ENCODE peak calls at places on chromosomes 2 and 18, in seven cellular contexts. T is left ventricle myocardium inferior, C is right lobe of liver, I is heart left ventricle, E is thoracic aorta, G is AG04450, B is HCT116. Z is an unnamed sample.

GRCh38 chr2:8151888-8152287 is 530.0 kb upstream of the ID2 start:
- DNase-seq in I (no peak), C (no peak), T (no peak), E (no peak), G (no peak), B (no peak), Z (no peak)

GRCh38 chr2:237448171-237448570 is 34.2 kb upstream of the COL6A3 start:
- DNase-seq in E (no peak), C (no peak), G (no peak), T (no peak), I (no peak), B (no peak), Z (no peak)

GRCh38 chr2:44295113-44295512 is 19.8 kb downstream of the SLC3A1 start:
- DNase-seq in C (peak), T (no peak), E (no peak), B (no peak), G (no peak), I (no peak), Z (no peak)

GRCh38 chr2:71927757-71928715 is 219.6 kb downstream of the CYP26B1 start:
- DNase-seq in I (no peak), E (no peak), C (no peak), T (no peak), G (no peak), B (no peak), Z (no peak)

GRCh38 chr2:174510583-174511189 is 23.9 kb upstream of the GPR155 start:
- DNase-seq in I (no peak), G (no peak), C (no peak), B (peak), T (no peak), E (no peak), Z (no peak)

GRCh38 chr18:31424383-31424988 is 23.1 kb upstream of the DSG3 start:
- DNase-seq in G (no peak), I (no peak), E (no peak), T (no peak), C (no peak), B (peak), Z (no peak)

GRCh38 chr2:232321156-232321816 is 57.3 kb upstream of the ALPP start:
- DNase-seq in G (no peak), C (no peak), I (no peak), T (peak), B (no peak), E (no peak), Z (peak)

GRCh38 chr2:117936871-117937428 is 76.9 kb downstream of the CCDC93 start:
- DNase-seq in B (no peak), E (no peak), G (no peak), T (peak), C (no peak), I (no peak), Z (no peak)

GRCh38 chr2:46412010-46412409 is 67.4 kb upstream of the TMEM247 start:
- DNase-seq in B (no peak), C (no peak), E (no peak), T (no peak), G (no peak), I (no peak), Z (no peak)
- H3K27ac ChIP-seq in B (no peak), C (no peak), E (no peak), T (no peak), G (no peak), I (no peak), Z (no peak)

GRCh38 chr2:61436092-61436491 is 34.8 kb downstream of the USP34 start:
- DNase-seq in I (no peak), B (no peak), C (no peak), E (no peak), G (no peak), T (no peak), Z (no peak)

GRCh38 chr2:61433606-61434005 is 37.3 kb downstream of the USP34 start:
- DNase-seq in B (no peak), G (no peak), E (no peak), I (no peak), T (no peak), C (no peak), Z (no peak)

GRCh38 chr2:61432990-61433389 is 37.9 kb downstream of the USP34 start:
- DNase-seq in B (no peak), E (no peak), T (no peak), C (no peak), G (no peak), I (no peak), Z (no peak)

GRCh38 chr2:61435291-61435690 is 35.6 kb downstream of the USP34 start:
- DNase-seq in B (no peak), C (no peak), E (no peak), G (no peak), T (no peak), I (no peak), Z (no peak)

DNA sequence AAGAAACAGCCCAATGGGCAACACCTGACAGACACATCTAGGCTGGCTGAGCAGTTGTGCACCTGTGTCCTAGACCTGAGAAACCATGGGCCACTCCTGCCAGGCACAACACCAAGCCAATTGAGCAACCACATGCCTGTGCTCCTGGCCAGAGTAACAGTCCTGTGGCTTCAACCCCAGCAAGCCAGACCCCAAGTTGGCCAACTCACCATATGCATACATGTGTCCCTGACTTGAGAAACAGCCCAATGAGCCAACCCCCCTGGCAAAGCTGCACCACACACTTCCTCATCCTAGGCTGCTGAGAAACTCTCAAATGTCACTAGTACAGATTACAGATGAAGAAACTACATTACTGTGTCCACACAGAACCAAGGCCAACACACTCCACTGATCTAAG is 36.6 kb downstream of the USP34 start:
- DNase-seq in T (no peak), I (no peak), B (no peak), C (no peak), E (no peak), G (no peak), Z (no peak)
- TF ChIP-seq CTCF in T (no peak), I (no peak), B (no peak), C (no peak), E (no peak), G (no peak), Z (no peak)

GRCh38 chr18:41644466-41644865 is 310.6 kb upstream of the PIK3C3 start:
- DNase-seq in C (no peak), T (no peak), G (no peak), E (no peak), I (no peak), B (no peak), Z (no peak)

GRCh38 chr18:41645600-41646360 is 309.3 kb upstream of the PIK3C3 start:
- DNase-seq in I (no peak), C (no peak), G (no peak), T (no peak), B (no peak), E (no peak), Z (no peak)

GRCh38 chr18:41642756-41643155 is 312.3 kb upstream of the PIK3C3 start:
- DNase-seq in B (no peak), G (no peak), T (no peak), I (no peak), C (no peak), E (no peak), Z (no peak)

GRCh38 chr18:41646915-41647314 is 308.1 kb upstream of the PIK3C3 start:
- DNase-seq in B (no peak), E (no peak), T (no peak), G (no peak), C (no peak), I (no peak), Z (no peak)

DNA sequence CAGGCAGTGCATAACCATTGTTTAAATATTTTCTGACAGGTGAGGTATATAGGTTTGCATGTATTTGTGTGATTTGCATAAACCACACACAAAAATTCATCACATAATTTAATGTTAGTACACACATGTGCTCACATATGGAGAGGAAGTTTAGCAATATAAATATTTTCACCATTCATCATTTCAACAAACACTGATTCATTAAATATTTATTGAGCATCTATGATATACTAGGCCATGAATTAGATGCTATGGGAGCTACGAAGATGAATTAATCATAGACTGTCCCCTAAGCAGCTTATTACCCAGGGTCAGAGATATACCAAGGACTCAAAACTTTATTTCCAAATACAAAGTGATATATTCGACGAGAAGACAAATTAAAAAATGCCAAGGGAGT is 311.6 kb upstream of the PIK3C3 start:
- DNase-seq in E (no peak), T (no peak), G (no peak), B (no peak), I (no peak), C (no peak), Z (no peak)
- H3K27ac ChIP-seq in E (no peak), T (no peak), G (no peak), B (no peak), I (no peak), C (no peak), Z (no peak)

GRCh38 chr2:1742680-1743395 is 1.5 kb downstream of the PXDN start:
- DNase-seq in I (peak), G (no peak), C (peak), T (peak), B (no peak), E (no peak), Z (peak)
- TF ChIP-seq CTCF in I (peak), G (peak), C (peak), T (peak), B (peak), E (peak), Z (peak)

GRCh38 chr2:10868021-10868420 is 43.7 kb upstream of the KCNF1 start:
- DNase-seq in G (no peak), E (no peak), C (no peak), I (no peak), B (no peak), T (no peak), Z (no peak)
- H3K27ac ChIP-seq in G (no peak), E (no peak), C (no peak), I (peak), B (no peak), T (peak), Z (no peak)

GRCh38 chr18:47758000-47758399 is 172.5 kb downstream of the SMAD2 start:
- DNase-seq in B (no peak), C (no peak), T (no peak), G (no peak), E (no peak), I (no peak), Z (no peak)
- TF ChIP-seq CTCF in B (peak), C (peak), T (peak), G (peak), E (no peak), I (no peak), Z (no peak)

DNA sequence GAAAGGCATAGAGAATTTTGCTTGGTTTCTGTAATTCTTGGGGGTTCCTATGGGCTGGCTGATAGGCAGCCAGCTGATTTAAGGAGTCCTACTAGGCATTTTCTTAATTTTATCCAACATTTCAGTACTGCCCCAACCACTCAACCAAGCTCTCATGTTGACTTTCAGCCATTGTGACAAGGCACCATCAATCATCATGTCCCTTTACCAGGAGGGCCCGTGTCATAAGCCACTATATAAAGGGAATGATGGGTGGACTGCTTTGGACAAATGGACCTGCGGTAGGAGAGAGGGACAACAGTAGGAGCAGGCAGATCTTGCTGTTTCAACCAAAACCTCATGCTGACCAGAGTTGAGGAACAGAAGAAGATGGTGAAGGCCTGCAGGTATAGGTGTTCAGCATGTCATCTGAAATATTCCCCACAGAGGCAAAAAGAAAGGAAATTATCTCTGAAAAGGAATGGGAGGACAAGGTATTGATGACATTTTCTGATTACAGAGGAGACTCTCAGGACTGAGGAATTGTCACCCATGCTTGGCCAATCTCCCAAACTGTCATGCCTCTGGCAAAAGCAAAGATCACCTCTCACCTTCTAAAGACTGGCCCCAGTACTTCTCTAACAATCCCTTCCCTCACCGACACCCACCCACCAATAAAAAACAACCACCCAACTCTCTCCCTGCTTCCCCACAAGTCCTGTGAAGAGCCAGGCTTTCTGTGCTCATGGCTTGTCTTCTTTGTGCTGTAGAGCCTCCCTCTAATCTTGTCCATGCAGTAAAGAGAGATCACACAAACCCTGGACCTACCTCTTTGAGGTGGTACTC is 10.9 kb upstream of the TNP1 start:
- DNase-seq in I (no peak), G (no peak), E (no peak), T (no peak), C (no peak), B (no peak), Z (no peak)
- H3K27ac ChIP-seq in I (no peak), G (no peak), E (no peak), T (no peak), C (peak), B (no peak), Z (no peak)

GRCh38 chr2:153622285-153622684 is 143.7 kb upstream of the RPRM start:
- DNase-seq in I (no peak), G (no peak), B (no peak), T (no peak), C (no peak), E (no peak), Z (no peak)
- TF ChIP-seq CTCF in I (no peak), G (no peak), B (peak), T (no peak), C (no peak), E (no peak), Z (no peak)

GRCh38 chr2:84897773-84898172 is 7.7 kb upstream of the TMSB10 start:
- DNase-seq in B (no peak), T (no peak), G (no peak), C (no peak), E (no peak), I (no peak), Z (no peak)
- H3K27ac ChIP-seq in B (no peak), T (peak), G (no peak), C (no peak), E (peak), I (peak), Z (no peak)

Z was measured in dorsolateral prefrontal cortex.